ENCODE peak calls at places on chromosome 1, in ten cellular contexts. L is ovary, B is hepatocyte, K is HepG2, J is aorta, V is right cardiac atrium, H is DND-41, E is cardiac muscle cell, Z is body of pancreas, I is mammary epithelial cell. U is an unnamed sample. For H3K4me1, the result is how much of the 10 kb centered on the place peaks cover.

GRCh38 chr1:20211511-20211931 is 25.2 kb upstream of the PLA2G2C start:
- DNase-seq in L (peak), B (no peak), K (no peak), J (no peak), V (no peak), H (no peak), E (no peak), Z (no peak), I (peak), U (no peak)

GRCh38 chr1:30743584-30744059 is 14.0 kb downstream of the LAPTM5 start:
- DNase-seq in L (no peak), B (no peak), K (no peak), J (no peak), V (no peak), H (peak), E (no peak), Z (no peak), I (peak), U (peak)

GRCh38 chr1:147738129-147738528 is 22.3 kb downstream of the GJA5 start:
- DNase-seq in L (no peak), B (no peak), K (no peak), J (no peak), V (no peak), H (no peak), E (no peak), Z (no peak), I (no peak), U (no peak)

GRCh38 chr1:160781129-160781808 is 14.7 kb upstream of the LY9 start:
- DNase-seq in L (no peak), B (peak), K (no peak), J (no peak), V (no peak), H (no peak), E (no peak), Z (peak), I (peak), U (no peak)

GRCh38 chr1:112544011-112544688 is 35.4 kb downstream of the WNT2B start:
- DNase-seq in L (no peak), B (peak), K (peak), J (no peak), V (no peak), H (no peak), E (no peak), Z (no peak), I (peak), U (no peak)

GRCh38 chr1:86906419-86906818 is 7.5 kb downstream of the SELENOF start:
- DNase-seq in L (no peak), B (peak), K (no peak), J (no peak), V (no peak), H (no peak), E (peak), Z (no peak), I (no peak), U (no peak)

GRCh38 chr1:151062738-151063371 is 2.7 kb downstream of the MLLT11 start:
- DNase-seq in L (no peak), B (peak), K (no peak), J (no peak), V (no peak), H (no peak), E (no peak), Z (no peak), I (peak), U (no peak)

GRCh38 chr1:26112407-26112775 is 767 bp downstream of the PDIK1L start:
- DNase-seq in L (no peak), B (no peak), K (no peak), J (no peak), V (no peak), H (peak), E (no peak), Z (no peak), I (no peak), U (peak)

GRCh38 chr1:24742090-24742938 is 2.9 kb upstream of the CLIC4 start:
- DNase-seq in L (no peak), B (peak), K (peak), J (no peak), V (no peak), H (no peak), E (no peak), Z (no peak), I (no peak), U (no peak)

GRCh38 chr1:74679811-74680210 is 6.2 kb upstream of the ERICH3 start:
- DNase-seq in L (no peak), B (no peak), K (no peak), J (no peak), V (no peak), H (no peak), E (no peak), Z (no peak), I (no peak), U (no peak)

GRCh38 chr1:221743416-221744208 is 1.7 kb upstream of the DUSP10 start:
- DNase-seq in L (no peak), B (no peak), K (no peak), J (no peak), V (no peak), H (no peak), E (no peak), Z (peak), I (peak), U (peak)

GRCh38 chr1:168246506-168246905 is 20.7 kb downstream of the SFT2D2 start:
- DNase-seq in L (no peak), B (no peak), K (no peak), J (no peak), V (no peak), H (no peak), E (no peak), Z (no peak), I (no peak), U (no peak)

GRCh38 chr1:159214149-159214760 is 9.6 kb downstream of the ACKR1 start:
- DNase-seq in L (no peak), B (peak), K (peak), J (no peak), V (no peak), H (peak), E (peak), Z (peak), I (peak), U (peak)

GRCh38 chr1:10530756-10531155 is 56.0 kb downstream of the PEX14 start:
- DNase-seq in L (no peak), B (no peak), K (no peak), J (no peak), V (no peak), H (no peak), E (no peak), Z (no peak), I (peak), U (no peak)

GRCh38 chr1:79896136-79896535 is 889.6 kb upstream of the ADGRL4 start:
- DNase-seq in L (no peak), B (no peak), K (no peak), J (no peak), V (no peak), H (no peak), E (no peak), Z (no peak), I (no peak), U (no peak)

GRCh38 chr1:223819730-223820514 is 25.8 kb downstream of the TP53BP2 start:
- DNase-seq in L (no peak), B (peak), K (no peak), J (no peak), V (no peak), H (no peak), E (no peak), Z (no peak), I (no peak), U (no peak)

GRCh38 chr1:234774971-234775370 is 165.0 kb upstream of the IRF2BP2 start:
- DNase-seq in L (no peak), B (peak), K (no peak), J (no peak), V (no peak), H (no peak), E (no peak), Z (no peak), I (no peak), U (no peak)

GRCh38 chr1:202005958-202006357 is 4.4 kb upstream of the ELF3 start:
- DNase-seq in L (no peak), B (no peak), K (peak), J (no peak), V (no peak), H (no peak), E (peak), Z (no peak), I (no peak), U (no peak)

GRCh38 chr1:14855278-14855677 is 256.8 kb downstream of the KAZN start:
- DNase-seq in L (no peak), B (no peak), K (no peak), J (no peak), V (no peak), H (no peak), E (no peak), Z (no peak), I (no peak), U (no peak)

GRCh38 chr1:173330149-173330951 is 123.2 kb upstream of the TNFSF4 start:
- DNase-seq in L (no peak), B (no peak), K (no peak), J (no peak), V (no peak), H (no peak), E (no peak), Z (no peak), I (peak), U (no peak)

GRCh38 chr1:197614916-197615692 is 160.2 kb downstream of the DENND1B start:
- DNase-seq in L (no peak), B (peak), K (peak), J (no peak), V (peak), H (peak), E (peak), Z (peak), I (peak), U (peak)

GRCh38 chr1:99818063-99818699 is 32.0 kb upstream of the AGL start:
- DNase-seq in L (no peak), B (no peak), K (no peak), J (no peak), V (no peak), H (no peak), E (no peak), Z (no peak), I (no peak), U (no peak)

GRCh38 chr1:57300186-57300585 is 123.7 kb downstream of the DAB1 start:
- DNase-seq in L (no peak), B (no peak), K (no peak), J (no peak), V (no peak), H (no peak), E (no peak), Z (no peak), I (no peak), U (no peak)

GRCh38 chr1:100657876-100658715 is 61.4 kb upstream of the VCAM1 start:
- DNase-seq in L (no peak), B (peak), K (peak), J (peak), V (no peak), H (no peak), E (peak), Z (no peak), I (no peak), U (no peak)

GRCh38 chr1:181094402-181094801 is 5.9 kb downstream of the IER5 start:
- DNase-seq in L (no peak), B (no peak), K (no peak), J (no peak), V (no peak), H (no peak), E (no peak), Z (no peak), I (no peak), U (no peak)
- H3K4me1 ChIP-seq in L (under half), B (under half), K (half or more), J (under half), V (under half), H (half or more), E (under half), Z (under half), I (under half), U (under half)

GRCh38 chr1:218384576-218384975 is 39.4 kb downstream of the TGFB2 start:
- DNase-seq in L (no peak), B (no peak), K (no peak), J (no peak), V (no peak), H (no peak), E (no peak), Z (no peak), I (no peak), U (no peak)

GRCh38 chr1:218383681-218384080 is 38.5 kb downstream of the TGFB2 start:
- DNase-seq in L (no peak), B (no peak), K (no peak), J (no peak), V (no peak), H (no peak), E (no peak), Z (no peak), I (no peak), U (no peak)

GRCh38 chr1:218380125-218380977 is 35.2 kb downstream of the TGFB2 start:
- DNase-seq in L (no peak), B (peak), K (peak), J (no peak), V (no peak), H (no peak), E (peak), Z (peak), I (peak), U (no peak)

GRCh38 chr1:218383051-218383450 is 37.9 kb downstream of the TGFB2 start:
- DNase-seq in L (no peak), B (no peak), K (no peak), J (no peak), V (no peak), H (no peak), E (no peak), Z (no peak), I (no peak), U (no peak)

GRCh38 chr1:218382261-218382660 is 37.1 kb downstream of the TGFB2 start:
- DNase-seq in L (no peak), B (no peak), K (no peak), J (no peak), V (no peak), H (no peak), E (no peak), Z (no peak), I (no peak), U (no peak)
- H3K4me1 ChIP-seq in L (under half), B (under half), K (under half), J (under half), V (under half), H (under half), E (half or more), Z (under half), I (under half), U (under half)

GRCh38 chr1:204889681-204890373 is 19.2 kb downstream of the NFASC start:
- DNase-seq in L (no peak), B (no peak), K (no peak), J (no peak), V (no peak), H (no peak), E (peak), Z (no peak), I (no peak), U (no peak)

GRCh38 chr1:204894606-204895005 is 23.9 kb downstream of the NFASC start:
- DNase-seq in L (no peak), B (no peak), K (no peak), J (no peak), V (no peak), H (no peak), E (no peak), Z (no peak), I (peak), U (no peak)

GRCh38 chr1:204894031-204894430 is 23.4 kb downstream of the NFASC start:
- DNase-seq in L (no peak), B (no peak), K (no peak), J (no peak), V (no peak), H (no peak), E (no peak), Z (no peak), I (no peak), U (no peak)

GRCh38 chr1:204888294-204888693 is 17.6 kb downstream of the NFASC start:
- DNase-seq in L (no peak), B (no peak), K (no peak), J (no peak), V (no peak), H (no peak), E (no peak), Z (no peak), I (no peak), U (no peak)

DNA sequence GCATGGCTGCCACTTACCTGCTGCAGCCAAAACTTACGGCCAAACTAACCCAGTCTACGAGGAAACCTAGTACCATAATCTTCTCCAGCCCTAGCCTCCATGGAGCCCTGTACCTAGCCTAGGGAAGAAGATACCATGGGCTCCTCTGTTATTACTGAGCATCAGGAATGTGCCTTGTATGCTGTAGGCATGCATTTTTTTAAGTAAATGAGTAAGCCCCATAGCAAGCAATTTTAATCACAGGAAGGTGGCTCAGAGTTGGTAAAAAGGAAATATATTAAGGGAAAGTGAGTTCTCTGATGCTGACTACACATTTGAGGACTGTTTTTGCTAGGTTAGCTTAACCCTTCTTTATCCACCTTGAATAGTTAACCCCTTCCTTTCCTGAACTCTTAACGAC is 21.2 kb downstream of the NFASC start:
- DNase-seq in L (no peak), B (no peak), K (no peak), J (no peak), V (no peak), H (no peak), E (no peak), Z (no peak), I (peak), U (no peak)
- H3K4me1 ChIP-seq in L (under half), B (under half), K (under half), J (under half), V (under half), H (under half), E (under half), Z (under half), I (under half), U (under half)

GRCh38 chr1:11615109-11615508 is 39.1 kb downstream of the FBXO2 start:
- DNase-seq in L (no peak), B (no peak), K (no peak), J (no peak), V (no peak), H (no peak), E (no peak), Z (no peak), I (no peak), U (no peak)
- H3K4me1 ChIP-seq in L (under half), B (under half), K (under half), J (under half), V (under half), H (under half), E (under half), Z (under half), I (under half), U (under half)

GRCh38 chr1:8010080-8010664 is 15.9 kb downstream of the ERRFI1 start:
- DNase-seq in L (no peak), B (no peak), K (no peak), J (no peak), V (no peak), H (no peak), E (no peak), Z (no peak), I (no peak), U (no peak)
- H3K4me1 ChIP-seq in L (under half), B (under half), K (under half), J (under half), V (under half), H (under half), E (under half), Z (under half), I (under half), U (under half)

GRCh38 chr1:42684139-42684538 is 1.9 kb downstream of the YBX1 start:
- DNase-seq in L (no peak), B (no peak), K (peak), J (no peak), V (no peak), H (peak), E (peak), Z (no peak), I (peak), U (peak)
- H3K4me1 ChIP-seq in L (under half), B (half or more), K (half or more), J (under half), V (under half), H (half or more), E (half or more), Z (half or more), I (under half), U (half or more)

GRCh38 chr1:44503625-44504024 is 98.6 kb downstream of the RNF220 start:
- DNase-seq in L (no peak), B (no peak), K (no peak), J (no peak), V (no peak), H (no peak), E (no peak), Z (no peak), I (no peak), U (no peak)

GRCh38 chr1:44507490-44508396 is 102.7 kb downstream of the RNF220 start:
- DNase-seq in L (no peak), B (no peak), K (no peak), J (no peak), V (no peak), H (no peak), E (no peak), Z (no peak), I (no peak), U (no peak)

GRCh38 chr1:44508397-44508745 is 103.3 kb downstream of the RNF220 start:
- DNase-seq in L (no peak), B (no peak), K (no peak), J (no peak), V (no peak), H (no peak), E (no peak), Z (no peak), I (no peak), U (no peak)

GRCh38 chr1:44501022-44501910 is 96.2 kb downstream of the RNF220 start:
- DNase-seq in L (no peak), B (no peak), K (peak), J (no peak), V (no peak), H (no peak), E (peak), Z (no peak), I (no peak), U (no peak)

DNA sequence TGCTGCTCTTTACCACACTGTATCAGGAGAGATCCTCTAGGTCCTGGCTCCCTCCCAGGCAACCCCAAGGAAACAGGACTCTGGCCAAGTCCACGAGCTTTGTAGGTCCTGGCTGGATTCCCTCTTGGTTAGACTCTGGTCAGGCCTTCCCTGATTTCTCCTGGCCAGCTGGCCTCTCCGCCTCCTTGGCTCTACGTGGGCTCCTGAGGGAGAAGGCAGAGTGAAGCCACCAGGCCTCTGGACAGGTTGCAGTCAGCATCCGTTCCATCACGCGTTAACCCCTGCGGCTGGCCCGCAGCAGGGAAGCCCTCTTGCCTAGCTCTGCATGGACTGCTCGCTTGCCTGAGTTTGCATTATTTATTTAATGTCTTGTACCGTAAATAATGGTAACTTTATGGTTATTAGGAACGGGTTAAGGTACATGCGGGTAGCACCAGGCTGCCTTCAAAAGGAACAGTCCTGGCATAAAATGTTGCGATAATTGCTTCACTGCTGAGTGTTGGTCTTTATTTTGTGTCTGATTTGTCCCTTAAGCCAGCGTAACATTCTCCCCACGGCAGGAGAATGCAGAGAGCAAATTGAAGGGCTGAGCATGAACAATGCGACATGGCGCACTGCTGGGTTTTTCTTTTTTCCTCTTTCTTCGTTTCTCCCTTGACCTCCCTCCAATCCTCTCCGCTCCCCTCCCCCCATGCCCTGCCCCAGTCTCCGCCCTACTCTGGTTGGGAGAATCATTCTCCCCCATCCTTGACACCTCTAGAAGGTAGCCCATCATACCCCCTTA is 100.3 kb downstream of the RNF220 start:
- DNase-seq in L (no peak), B (no peak), K (no peak), J (no peak), V (no peak), H (no peak), E (no peak), Z (peak), I (no peak), U (no peak)
- H3K4me1 ChIP-seq in L (under half), B (under half), K (under half), J (under half), V (under half), H (under half), E (under half), Z (under half), I (under half), U (under half)

U was measured in Karpas-422.